ENCODE peak calls at places on chromosomes 12 and 14, in seven cellular contexts. U is tibial artery, O is amniotic epithelial cell, K is DND-41, W is activated T-cell treated with anti-CD3 and anti-CD28 coated beads for 1 hour, C is cardiac muscle cell, D is AG09309. P is an unnamed sample.

GRCh38 chr12:58943079-58943478 is 22.8 kb upstream of the LRIG3 start:
- DNase-seq in U (no peak), O (no peak), K (no peak), W (no peak), C (no peak), D (no peak), P (no peak)

GRCh38 chr12:72313757-72314270 is 41.6 kb downstream of the TRHDE start:
- DNase-seq in U (no peak), O (peak), K (no peak), W (no peak), C (peak), D (no peak), P (no peak)

GRCh38 chr12:104201238-104202001 is 14.2 kb upstream of the TXNRD1 start:
- DNase-seq in U (peak), O (peak), K (peak), W (peak), C (peak), D (peak), P (peak)

GRCh38 chr14:85197976-85198375 is 332.0 kb upstream of the FLRT2 start:
- DNase-seq in U (no peak), O (no peak), K (no peak), W (no peak), C (no peak), D (no peak), P (no peak)

GRCh38 chr14:57508756-57509155 is 15.1 kb upstream of the CCDC198 start:
- DNase-seq in U (no peak), O (no peak), K (no peak), W (no peak), C (no peak), D (no peak), P (no peak)

GRCh38 chr14:77133718-77134338 is 7.8 kb downstream of the ZDHHC22 start:
- DNase-seq in U (no peak), O (peak), K (peak), W (peak), C (peak), D (no peak), P (peak)

GRCh38 chr12:45273717-45274271 is 57.9 kb downstream of the ANO6 start:
- DNase-seq in U (peak), O (peak), K (no peak), W (no peak), C (peak), D (peak), P (no peak)

GRCh38 chr12:49901026-49901425 is 2.7 kb downstream of the FAIM2 start:
- DNase-seq in U (no peak), O (no peak), K (no peak), W (no peak), C (no peak), D (no peak), P (no peak)

GRCh38 chr12:105470601-105471000 is 140.1 kb downstream of the C12orf75 start:
- DNase-seq in U (no peak), O (no peak), K (no peak), W (no peak), C (no peak), D (no peak), P (no peak)

GRCh38 chr14:104968153-104968527 is 10.0 kb downstream of the AHNAK2 start:
- DNase-seq in U (peak), O (peak), K (no peak), W (no peak), C (peak), D (no peak), P (peak)

GRCh38 chr12:87425942-87426554 is 603.2 kb downstream of the C12orf50 start:
- DNase-seq in U (no peak), O (no peak), K (no peak), W (no peak), C (no peak), D (no peak), P (no peak)

GRCh38 chr14:74018029-74018703 is 922 bp downstream of the ENTPD5 start:
- DNase-seq in U (no peak), O (peak), K (peak), W (no peak), C (no peak), D (peak), P (no peak)

GRCh38 chr14:96754845-96755184 is 42.4 kb upstream of the VRK1 start:
- DNase-seq in U (no peak), O (no peak), K (no peak), W (no peak), C (no peak), D (no peak), P (no peak)

GRCh38 chr12:16939871-16940306 is 333.9 kb upstream of the LMO3 start:
- DNase-seq in U (no peak), O (peak), K (peak), W (no peak), C (peak), D (no peak), P (no peak)

GRCh38 chr12:120737557-120738251 is 12.1 kb downstream of the ACADS start:
- DNase-seq in U (no peak), O (no peak), K (no peak), W (no peak), C (peak), D (no peak), P (no peak)

GRCh38 chr12:95205685-95206084 is 11.6 kb downstream of the FGD6 start:
- DNase-seq in U (no peak), O (peak), K (no peak), W (no peak), C (peak), D (peak), P (peak)

P was measured in ovary.